ENCODE peak calls at places on chromosomes 13 and 19, in five cellular contexts. X is H1, T is HepG2, W is K562, E is GM12878. D is an unnamed sample.

GRCh38 chr13:24035411-24035810 is 125.1 kb upstream of the SPATA13 start:
- DNase-seq in X (no peak), T (no peak), W (no peak), E (no peak), D (no peak)

GRCh38 chr13:44163108-44163507 is 210.5 kb upstream of the SERP2 start:
- DNase-seq in X (no peak), T (no peak), W (no peak), E (no peak), D (no peak)

GRCh38 chr19:18257503-18258470 is 16.5 kb downstream of the IQCN start:
- DNase-seq in X (no peak), T (no peak), W (no peak), E (no peak), D (no peak)

GRCh38 chr19:32358311-32358710 is 12.9 kb downstream of the ZNF507 start:
- DNase-seq in X (no peak), T (no peak), W (no peak), E (no peak), D (no peak)

GRCh38 chr19:50906217-50906616 is 5.0 kb downstream of the KLK4 start:
- DNase-seq in X (no peak), T (peak; percentile 17), W (peak; percentile 54), E (no peak), D (no peak)

GRCh38 chr19:55384576-55385235 is 614 bp upstream of the TMEM238 start:
- DNase-seq in X (no peak), T (no peak), W (no peak), E (no peak), D (no peak)

GRCh38 chr13:85659493-85659892 is 139.7 kb downstream of the SLITRK6 start:
- DNase-seq in X (no peak), T (no peak), W (no peak), E (no peak), D (no peak)

GRCh38 chr19:35134601-35135091 is at the start of gene LGI4:
- DNase-seq in X (no peak), T (no peak), W (no peak), E (no peak), D (no peak)

GRCh38 chr19:10111405-10111811 is at the start of gene P2RY11:
- DNase-seq in X (no peak), T (no peak), W (no peak), E (peak; percentile 75), D (no peak)

GRCh38 chr13:66076417-66076816 is 1153.7 kb downstream of the PCDH9 start:
- DNase-seq in X (no peak), T (no peak), W (no peak), E (no peak), D (no peak)

GRCh38 chr13:75566658-75567057 is 17.1 kb downstream of the UCHL3 start:
- DNase-seq in X (no peak), T (peak; percentile 31), W (no peak), E (no peak), D (no peak)

GRCh38 chr13:26658972-26659371 is 101.5 kb downstream of the WASF3 start:
- DNase-seq in X (no peak), T (no peak), W (no peak), E (no peak), D (no peak)

GRCh38 chr13:28467886-28468519 is 26.9 kb downstream of the FLT1 start:
- DNase-seq in X (no peak), T (no peak), W (no peak), E (peak; percentile 20), D (no peak)

GRCh38 chr13:98842858-98843481 is 90.5 kb upstream of the SLC15A1 start:
- DNase-seq in X (no peak), T (peak; percentile 69), W (peak; percentile 51), E (peak; percentile 38), D (no peak)

DNA sequence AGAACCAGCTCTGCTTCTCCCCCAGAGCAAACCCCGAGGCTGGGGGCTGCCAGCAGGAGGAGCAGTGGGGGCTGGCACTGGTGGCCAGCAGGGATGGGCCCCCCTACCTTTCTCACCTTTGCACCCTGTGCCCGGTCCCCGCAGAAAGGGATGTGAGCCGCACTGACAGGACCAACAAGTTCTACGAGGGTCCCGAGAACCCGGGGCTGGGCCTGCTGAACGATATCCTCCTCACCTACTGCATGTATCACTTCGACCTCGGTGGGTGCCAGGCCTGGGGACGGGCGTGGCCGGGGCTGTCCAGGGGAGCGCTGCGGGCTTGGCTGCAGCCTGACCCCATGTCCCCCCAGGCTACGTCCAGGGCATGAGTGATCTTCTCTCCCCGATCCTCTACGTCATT is 6.6 kb downstream of the TBC1D17 start:
- DNase-seq in X (no peak), T (no peak), W (no peak), E (no peak), D (no peak)
- TF ChIP-seq POLR2A in X (no peak), T (no peak), W (no peak), E (no peak), D (no peak)

GRCh38 chr19:572140-572890 is at the start of gene BSG:
- DNase-seq in X (peak; percentile 94), T (peak; percentile 94), W (peak; percentile 99), E (peak; percentile 88), D (peak; percentile 98)

GRCh38 chr19:576768-577438 is 4.5 kb downstream of the BSG start:
- DNase-seq in X (no peak), T (no peak), W (no peak), E (no peak), D (no peak)

GRCh38 chr19:575527-576506 is 3.4 kb downstream of the BSG start:
- DNase-seq in X (no peak), T (no peak), W (peak; percentile 53), E (no peak), D (no peak)

GRCh38 chr19:572891-573825 is 762 bp downstream of the BSG start:
- DNase-seq in X (no peak), T (no peak), W (no peak), E (no peak), D (no peak)

DNA sequence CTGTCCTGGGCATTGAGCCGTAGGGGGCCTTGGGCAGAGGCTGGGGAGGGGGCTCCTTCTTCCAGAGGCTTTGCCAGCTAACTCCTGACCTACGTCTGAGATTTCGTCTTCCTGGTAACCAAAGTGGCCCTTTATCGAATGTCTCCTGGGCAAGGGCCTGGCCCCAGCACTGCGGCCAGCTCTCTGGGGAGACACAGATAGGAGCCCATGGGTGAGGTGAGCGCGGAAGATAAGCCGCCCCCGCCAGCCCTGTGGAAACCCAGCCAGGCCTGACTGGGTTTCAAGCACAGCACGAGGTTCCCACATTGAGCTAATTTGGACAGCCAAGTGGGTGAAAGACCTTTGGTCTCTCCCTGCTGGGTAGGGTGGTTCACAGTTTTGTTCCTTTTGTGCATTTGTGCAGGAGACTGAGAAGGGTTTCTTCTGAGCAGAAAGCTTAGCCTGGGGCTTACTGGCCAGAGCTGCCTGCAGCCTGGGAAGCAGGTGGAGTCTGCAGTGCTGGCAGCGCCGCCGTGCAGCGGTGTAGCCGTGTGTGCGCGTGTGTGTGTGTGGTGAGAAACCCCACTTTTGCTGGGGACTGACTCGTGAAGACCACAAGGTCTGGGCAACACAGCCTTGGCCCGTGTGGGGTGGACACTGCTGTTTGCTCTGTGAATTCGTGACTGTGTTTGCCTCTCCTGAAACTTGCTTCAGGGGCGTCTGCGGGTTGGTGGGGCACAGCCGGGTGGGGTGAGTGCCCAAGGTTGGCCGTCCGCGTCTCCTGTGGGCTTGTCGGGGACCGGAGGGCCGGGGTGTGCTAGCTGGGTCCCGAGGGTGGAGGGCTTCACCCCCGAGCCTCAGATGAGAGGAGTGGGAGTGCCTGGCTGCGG is 2.5 kb downstream of the BSG start:
- DNase-seq in X (no peak), T (peak; percentile 35), W (peak; percentile 90), E (peak; percentile 28), D (no peak)
- TF ChIP-seq TAF1 in X (no peak), T (no peak), W (peak; percentile 58), E (peak; percentile 19), D (peak; percentile 29)

DNA sequence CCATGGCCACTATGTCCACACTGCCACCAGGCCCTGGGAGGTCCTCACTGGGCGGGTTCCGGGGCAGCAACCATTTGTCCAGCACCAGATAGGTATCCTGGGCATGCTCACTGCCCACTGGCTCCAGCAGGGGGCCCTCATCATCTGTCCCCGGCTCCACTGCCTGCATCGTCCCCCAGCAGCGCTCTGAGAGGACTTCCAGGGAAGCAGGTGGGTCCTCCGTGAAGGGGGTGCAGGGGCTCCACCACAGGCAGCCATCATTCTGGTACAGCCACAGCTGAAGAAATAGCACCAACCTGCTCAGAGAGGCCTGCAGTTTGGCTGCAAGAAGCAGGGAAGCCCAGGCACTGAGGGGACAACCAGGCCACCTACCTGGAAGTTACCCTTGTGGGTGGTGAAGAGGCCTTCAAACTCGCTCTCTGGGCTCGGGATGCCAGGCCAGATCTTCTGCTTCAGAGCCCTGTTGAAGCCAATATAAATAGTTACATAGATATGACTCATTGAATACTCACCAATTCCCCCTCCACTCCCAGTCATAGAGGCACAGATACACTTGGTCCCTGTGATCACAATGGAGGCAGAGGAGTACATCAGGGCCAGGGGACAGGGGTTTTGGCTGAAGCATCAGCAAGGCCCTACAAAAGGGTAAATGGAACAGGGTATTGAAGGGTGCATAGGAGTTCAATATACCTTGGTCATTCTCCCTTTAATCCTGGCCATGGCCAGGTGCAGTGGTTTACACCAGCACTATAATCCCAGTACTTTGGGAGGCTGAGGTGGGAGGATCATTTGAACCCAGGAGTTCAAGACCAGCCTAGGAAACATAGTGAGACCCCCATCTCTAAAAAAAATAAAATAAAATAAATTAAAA is 4.1 kb downstream of the SWSAP1 start:
- DNase-seq in X (no peak), T (peak; percentile 48), W (peak; percentile 67), E (no peak), D (no peak)
- TF ChIP-seq POLR2AphosphoS5 in X (peak; percentile 3), T (no peak), W (no peak), E (no peak), D (no peak)

DNA sequence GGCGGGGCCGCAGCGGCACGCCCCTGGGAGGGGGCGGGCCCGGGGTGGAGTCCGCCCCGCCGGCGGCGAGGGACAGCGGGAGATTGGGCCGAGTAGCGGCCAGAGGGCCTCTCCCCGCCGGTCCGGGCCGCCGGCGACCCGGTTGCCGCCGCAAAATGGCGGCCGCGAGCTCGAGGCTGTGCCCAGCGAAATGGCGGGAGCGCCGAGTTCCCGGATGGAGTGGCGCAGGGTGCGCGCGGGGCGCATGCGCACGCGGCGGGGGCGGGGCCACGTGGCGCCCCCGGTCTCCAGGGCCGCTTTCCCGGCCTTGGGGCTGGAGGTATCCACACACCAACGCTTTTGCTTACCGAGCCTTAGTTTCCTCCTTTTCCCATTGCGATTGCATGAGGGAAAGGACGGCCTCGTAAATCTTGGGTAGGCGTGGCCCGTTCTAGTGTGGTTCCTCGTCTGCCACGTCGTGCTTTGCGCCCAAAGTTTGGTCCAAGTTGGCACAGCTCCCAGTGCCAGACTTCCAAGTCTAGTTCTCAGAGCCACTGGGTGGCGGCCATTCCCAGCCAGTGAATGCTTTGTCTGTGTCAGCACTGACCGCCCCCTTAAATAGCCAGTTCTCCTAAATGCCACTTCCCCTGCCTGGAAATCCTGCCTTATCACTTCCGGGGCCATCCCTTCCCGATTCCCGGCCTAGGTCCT is 491 bp downstream of the CIRBP start:
- DNase-seq in X (no peak), T (peak; percentile 66), W (peak; percentile 87), E (no peak), D (peak; percentile 93)
- TF ChIP-seq POLR2A in X (peak; percentile 95), T (peak; percentile 89), W (peak; percentile 40), E (peak; percentile 97), D (peak; percentile 93)

DNA sequence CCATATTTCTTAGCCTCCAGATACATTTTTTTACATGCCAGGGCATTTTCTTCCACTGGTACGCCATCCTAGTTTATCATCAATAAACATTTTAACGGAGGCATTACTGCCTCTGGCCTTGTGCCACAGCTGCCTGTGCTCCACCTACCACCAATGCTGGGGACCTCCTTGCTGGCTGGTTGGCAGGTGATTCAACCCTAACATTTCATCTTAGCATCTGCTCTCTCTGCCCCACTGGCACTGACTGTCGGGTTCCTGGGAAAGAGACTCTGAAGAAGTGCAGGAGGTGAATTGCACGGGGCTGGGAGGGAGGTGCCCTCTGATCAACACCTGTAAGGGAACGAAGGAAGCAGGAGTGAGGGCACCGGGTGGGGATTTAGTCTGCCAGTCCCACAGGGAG is 51.4 kb upstream of the KCTD15 start:
- DNase-seq in X (no peak), T (no peak), W (no peak), E (no peak), D (no peak)
- TF ChIP-seq TAF1 in X (no peak), T (no peak), W (no peak), E (no peak), D (no peak)

D was measured in GM12892.